ENCODE peak calls at places on chromosomes 16 and 17, in eight cellular contexts. One of them, this sample, is unnamed.

GRCh38 chr16:51154271-51155171 is 3.5 kb upstream of the SALL1 start:
- DNase-seq in stimulated activated CD8-positive, alpha-beta memory T cell treated with anti-CD3 and anti-CD28 coated beads, Interleukin-4, amount 100 ng/mL, for 4 hours: no peak
- DNase-seq in stimulated activated CD4-positive, alpha-beta T cell treated with anti-CD3 and anti-CD28 coated beads, Interleukin-15, amount 100 ng/mL, for 24 hours: no peak
- DNase-seq in hippocampal formation: no peak
- DNase-seq in lung: no peak
- DNase-seq in fibroblast of the aortic adventitia: no peak
- DNase-seq in SHP77: no peak
- DNase-seq in T-helper 1 cell: no peak
- DNase-seq in this sample: no peak

GRCh38 chr17:40561871-40562611 is 3.2 kb downstream of the CCR7 start:
- DNase-seq in lung: no peak
- DNase-seq in stimulated activated CD4-positive, alpha-beta T cell treated with anti-CD3 and anti-CD28 coated beads, Interleukin-15, amount 100 ng/mL, for 24 hours: peak
- DNase-seq in SHP77: no peak
- DNase-seq in stimulated activated CD8-positive, alpha-beta memory T cell treated with anti-CD3 and anti-CD28 coated beads, Interleukin-4, amount 100 ng/mL, for 4 hours: no peak
- DNase-seq in T-helper 1 cell: peak
- DNase-seq in hippocampal formation: no peak
- DNase-seq in fibroblast of the aortic adventitia: no peak
- DNase-seq in this sample: no peak

GRCh38 chr17:74730491-74731346 is 6.3 kb upstream of the RAB37 start:
- DNase-seq in T-helper 1 cell: no peak
- DNase-seq in stimulated activated CD8-positive, alpha-beta memory T cell treated with anti-CD3 and anti-CD28 coated beads, Interleukin-4, amount 100 ng/mL, for 4 hours: peak
- DNase-seq in lung: no peak
- DNase-seq in SHP77: no peak
- DNase-seq in hippocampal formation: no peak
- DNase-seq in stimulated activated CD4-positive, alpha-beta T cell treated with anti-CD3 and anti-CD28 coated beads, Interleukin-15, amount 100 ng/mL, for 24 hours: peak
- DNase-seq in fibroblast of the aortic adventitia: no peak
- DNase-seq in this sample: no peak

GRCh38 chr16:82646504-82646903 is 19.7 kb downstream of the CDH13 start:
- DNase-seq in lung: no peak
- DNase-seq in SHP77: no peak
- DNase-seq in stimulated activated CD8-positive, alpha-beta memory T cell treated with anti-CD3 and anti-CD28 coated beads, Interleukin-4, amount 100 ng/mL, for 4 hours: no peak
- DNase-seq in hippocampal formation: no peak
- DNase-seq in T-helper 1 cell: no peak
- DNase-seq in stimulated activated CD4-positive, alpha-beta T cell treated with anti-CD3 and anti-CD28 coated beads, Interleukin-15, amount 100 ng/mL, for 24 hours: no peak
- DNase-seq in fibroblast of the aortic adventitia: no peak
- DNase-seq in this sample: no peak

GRCh38 chr17:4246674-4247073 is 17.1 kb downstream of the ANKFY1 start:
- DNase-seq in stimulated activated CD4-positive, alpha-beta T cell treated with anti-CD3 and anti-CD28 coated beads, Interleukin-15, amount 100 ng/mL, for 24 hours: no peak
- DNase-seq in SHP77: no peak
- DNase-seq in lung: no peak
- DNase-seq in fibroblast of the aortic adventitia: no peak
- DNase-seq in T-helper 1 cell: no peak
- DNase-seq in hippocampal formation: no peak
- DNase-seq in stimulated activated CD8-positive, alpha-beta memory T cell treated with anti-CD3 and anti-CD28 coated beads, Interleukin-4, amount 100 ng/mL, for 4 hours: no peak
- DNase-seq in this sample: no peak

GRCh38 chr16:24013733-24014645 is 178.2 kb downstream of the PRKCB start:
- DNase-seq in lung: no peak
- DNase-seq in stimulated activated CD8-positive, alpha-beta memory T cell treated with anti-CD3 and anti-CD28 coated beads, Interleukin-4, amount 100 ng/mL, for 4 hours: peak
- DNase-seq in hippocampal formation: no peak
- DNase-seq in fibroblast of the aortic adventitia: no peak
- DNase-seq in SHP77: no peak
- DNase-seq in stimulated activated CD4-positive, alpha-beta T cell treated with anti-CD3 and anti-CD28 coated beads, Interleukin-15, amount 100 ng/mL, for 24 hours: peak
- DNase-seq in T-helper 1 cell: peak
- DNase-seq in this sample: no peak

GRCh38 chr16:46607529-46607928 is 13.7 kb downstream of the SHCBP1 start:
- DNase-seq in stimulated activated CD8-positive, alpha-beta memory T cell treated with anti-CD3 and anti-CD28 coated beads, Interleukin-4, amount 100 ng/mL, for 4 hours: no peak
- DNase-seq in lung: no peak
- DNase-seq in T-helper 1 cell: no peak
- DNase-seq in fibroblast of the aortic adventitia: peak
- DNase-seq in SHP77: peak
- DNase-seq in stimulated activated CD4-positive, alpha-beta T cell treated with anti-CD3 and anti-CD28 coated beads, Interleukin-15, amount 100 ng/mL, for 24 hours: no peak
- DNase-seq in hippocampal formation: peak
- DNase-seq in this sample: no peak

GRCh38 chr17:40402668-40403067 is 15.0 kb downstream of the TOP2A start:
- DNase-seq in stimulated activated CD8-positive, alpha-beta memory T cell treated with anti-CD3 and anti-CD28 coated beads, Interleukin-4, amount 100 ng/mL, for 4 hours: no peak
- DNase-seq in fibroblast of the aortic adventitia: no peak
- DNase-seq in T-helper 1 cell: no peak
- DNase-seq in lung: no peak
- DNase-seq in stimulated activated CD4-positive, alpha-beta T cell treated with anti-CD3 and anti-CD28 coated beads, Interleukin-15, amount 100 ng/mL, for 24 hours: no peak
- DNase-seq in hippocampal formation: no peak
- DNase-seq in SHP77: no peak
- DNase-seq in this sample: no peak

GRCh38 chr17:49312722-49313121 is 49.3 kb downstream of the ZNF652 start:
- DNase-seq in fibroblast of the aortic adventitia: no peak
- DNase-seq in stimulated activated CD4-positive, alpha-beta T cell treated with anti-CD3 and anti-CD28 coated beads, Interleukin-15, amount 100 ng/mL, for 24 hours: no peak
- DNase-seq in T-helper 1 cell: no peak
- DNase-seq in SHP77: no peak
- DNase-seq in stimulated activated CD8-positive, alpha-beta memory T cell treated with anti-CD3 and anti-CD28 coated beads, Interleukin-4, amount 100 ng/mL, for 4 hours: no peak
- DNase-seq in lung: no peak
- DNase-seq in hippocampal formation: no peak
- DNase-seq in this sample: no peak

GRCh38 chr16:70695351-70696070 is 9.7 kb upstream of the MTSS2 start:
- DNase-seq in stimulated activated CD8-positive, alpha-beta memory T cell treated with anti-CD3 and anti-CD28 coated beads, Interleukin-4, amount 100 ng/mL, for 4 hours: no peak
- DNase-seq in hippocampal formation: no peak
- DNase-seq in stimulated activated CD4-positive, alpha-beta T cell treated with anti-CD3 and anti-CD28 coated beads, Interleukin-15, amount 100 ng/mL, for 24 hours: no peak
- DNase-seq in fibroblast of the aortic adventitia: no peak
- DNase-seq in T-helper 1 cell: no peak
- DNase-seq in lung: peak
- DNase-seq in SHP77: peak
- DNase-seq in this sample: no peak

GRCh38 chr16:87210949-87211348 is 106.2 kb downstream of the C16orf95 start:
- DNase-seq in stimulated activated CD4-positive, alpha-beta T cell treated with anti-CD3 and anti-CD28 coated beads, Interleukin-15, amount 100 ng/mL, for 24 hours: no peak
- DNase-seq in stimulated activated CD8-positive, alpha-beta memory T cell treated with anti-CD3 and anti-CD28 coated beads, Interleukin-4, amount 100 ng/mL, for 4 hours: no peak
- DNase-seq in T-helper 1 cell: no peak
- DNase-seq in SHP77: no peak
- DNase-seq in hippocampal formation: no peak
- DNase-seq in lung: no peak
- DNase-seq in fibroblast of the aortic adventitia: peak
- DNase-seq in this sample: no peak

GRCh38 chr17:41322264-41322902 is 6.9 kb upstream of the KRTAP17-1 start:
- DNase-seq in hippocampal formation: no peak
- DNase-seq in stimulated activated CD8-positive, alpha-beta memory T cell treated with anti-CD3 and anti-CD28 coated beads, Interleukin-4, amount 100 ng/mL, for 4 hours: no peak
- DNase-seq in lung: no peak
- DNase-seq in stimulated activated CD4-positive, alpha-beta T cell treated with anti-CD3 and anti-CD28 coated beads, Interleukin-15, amount 100 ng/mL, for 24 hours: no peak
- DNase-seq in fibroblast of the aortic adventitia: peak
- DNase-seq in SHP77: no peak
- DNase-seq in T-helper 1 cell: no peak
- DNase-seq in this sample: no peak

GRCh38 chr16:78163772-78164391 is 64.4 kb downstream of the WWOX start:
- DNase-seq in lung: no peak
- DNase-seq in hippocampal formation: no peak
- DNase-seq in SHP77: no peak
- DNase-seq in fibroblast of the aortic adventitia: no peak
- DNase-seq in stimulated activated CD4-positive, alpha-beta T cell treated with anti-CD3 and anti-CD28 coated beads, Interleukin-15, amount 100 ng/mL, for 24 hours: no peak
- DNase-seq in stimulated activated CD8-positive, alpha-beta memory T cell treated with anti-CD3 and anti-CD28 coated beads, Interleukin-4, amount 100 ng/mL, for 4 hours: no peak
- DNase-seq in T-helper 1 cell: no peak
- DNase-seq in this sample: no peak

GRCh38 chr17:50603340-50603739 is 31.3 kb upstream of the ABCC3 start:
- DNase-seq in hippocampal formation: no peak
- DNase-seq in stimulated activated CD4-positive, alpha-beta T cell treated with anti-CD3 and anti-CD28 coated beads, Interleukin-15, amount 100 ng/mL, for 24 hours: no peak
- DNase-seq in T-helper 1 cell: no peak
- DNase-seq in lung: no peak
- DNase-seq in stimulated activated CD8-positive, alpha-beta memory T cell treated with anti-CD3 and anti-CD28 coated beads, Interleukin-4, amount 100 ng/mL, for 4 hours: no peak
- DNase-seq in SHP77: peak
- DNase-seq in fibroblast of the aortic adventitia: no peak
- DNase-seq in this sample: no peak

GRCh38 chr17:74485841-74486240 is 19.4 kb downstream of the CD300A start:
- DNase-seq in fibroblast of the aortic adventitia: no peak
- DNase-seq in stimulated activated CD4-positive, alpha-beta T cell treated with anti-CD3 and anti-CD28 coated beads, Interleukin-15, amount 100 ng/mL, for 24 hours: no peak
- DNase-seq in stimulated activated CD8-positive, alpha-beta memory T cell treated with anti-CD3 and anti-CD28 coated beads, Interleukin-4, amount 100 ng/mL, for 4 hours: no peak
- DNase-seq in SHP77: no peak
- DNase-seq in hippocampal formation: no peak
- DNase-seq in T-helper 1 cell: no peak
- DNase-seq in lung: no peak
- DNase-seq in this sample: no peak

GRCh38 chr16:57634171-57634570 is 5.7 kb downstream of the ADGRG1 start:
- DNase-seq in stimulated activated CD4-positive, alpha-beta T cell treated with anti-CD3 and anti-CD28 coated beads, Interleukin-15, amount 100 ng/mL, for 24 hours: no peak
- DNase-seq in lung: no peak
- DNase-seq in fibroblast of the aortic adventitia: no peak
- DNase-seq in T-helper 1 cell: no peak
- DNase-seq in stimulated activated CD8-positive, alpha-beta memory T cell treated with anti-CD3 and anti-CD28 coated beads, Interleukin-4, amount 100 ng/mL, for 4 hours: no peak
- DNase-seq in hippocampal formation: no peak
- DNase-seq in SHP77: no peak
- DNase-seq in this sample: no peak

GRCh38 chr17:83199500-83200201 is 120.2 kb downstream of the METRNL start:
- DNase-seq in SHP77: no peak
- DNase-seq in fibroblast of the aortic adventitia: no peak
- DNase-seq in stimulated activated CD8-positive, alpha-beta memory T cell treated with anti-CD3 and anti-CD28 coated beads, Interleukin-4, amount 100 ng/mL, for 4 hours: peak
- DNase-seq in lung: peak
- DNase-seq in T-helper 1 cell: no peak
- DNase-seq in stimulated activated CD4-positive, alpha-beta T cell treated with anti-CD3 and anti-CD28 coated beads, Interleukin-15, amount 100 ng/mL, for 24 hours: peak
- DNase-seq in hippocampal formation: no peak
- DNase-seq in this sample: peak

GRCh38 chr17:3879181-3879580 is 13.7 kb downstream of the CAMKK1 start:
- DNase-seq in stimulated activated CD8-positive, alpha-beta memory T cell treated with anti-CD3 and anti-CD28 coated beads, Interleukin-4, amount 100 ng/mL, for 4 hours: no peak
- DNase-seq in T-helper 1 cell: no peak
- DNase-seq in fibroblast of the aortic adventitia: peak
- DNase-seq in lung: no peak
- DNase-seq in SHP77: peak
- DNase-seq in hippocampal formation: no peak
- DNase-seq in stimulated activated CD4-positive, alpha-beta T cell treated with anti-CD3 and anti-CD28 coated beads, Interleukin-15, amount 100 ng/mL, for 24 hours: no peak
- DNase-seq in this sample: no peak

GRCh38 chr16:67481561-67482259 is 753 bp upstream of the ATP6V0D1 start:
- DNase-seq in hippocampal formation: no peak
- DNase-seq in stimulated activated CD4-positive, alpha-beta T cell treated with anti-CD3 and anti-CD28 coated beads, Interleukin-15, amount 100 ng/mL, for 24 hours: peak
- DNase-seq in lung: peak
- DNase-seq in T-helper 1 cell: peak
- DNase-seq in fibroblast of the aortic adventitia: peak
- DNase-seq in stimulated activated CD8-positive, alpha-beta memory T cell treated with anti-CD3 and anti-CD28 coated beads, Interleukin-4, amount 100 ng/mL, for 4 hours: peak
- DNase-seq in SHP77: peak
- DNase-seq in this sample: no peak

GRCh38 chr17:80637286-80637703 is 92.7 kb downstream of the RPTOR start:
- DNase-seq in stimulated activated CD8-positive, alpha-beta memory T cell treated with anti-CD3 and anti-CD28 coated beads, Interleukin-4, amount 100 ng/mL, for 4 hours: no peak
- DNase-seq in T-helper 1 cell: no peak
- DNase-seq in lung: no peak
- DNase-seq in SHP77: no peak
- DNase-seq in stimulated activated CD4-positive, alpha-beta T cell treated with anti-CD3 and anti-CD28 coated beads, Interleukin-15, amount 100 ng/mL, for 24 hours: no peak
- DNase-seq in hippocampal formation: no peak
- DNase-seq in fibroblast of the aortic adventitia: no peak
- DNase-seq in this sample: no peak

GRCh38 chr17:61551255-61551742 is 39.7 kb downstream of the NACA2 start:
- DNase-seq in hippocampal formation: peak
- DNase-seq in fibroblast of the aortic adventitia: peak
- DNase-seq in SHP77: peak
- DNase-seq in stimulated activated CD8-positive, alpha-beta memory T cell treated with anti-CD3 and anti-CD28 coated beads, Interleukin-4, amount 100 ng/mL, for 4 hours: no peak
- DNase-seq in stimulated activated CD4-positive, alpha-beta T cell treated with anti-CD3 and anti-CD28 coated beads, Interleukin-15, amount 100 ng/mL, for 24 hours: no peak
- DNase-seq in T-helper 1 cell: no peak
- DNase-seq in lung: no peak
- DNase-seq in this sample: no peak

GRCh38 chr16:75306102-75306762 is 54.8 kb upstream of the BCAR1 start:
- DNase-seq in T-helper 1 cell: no peak
- DNase-seq in stimulated activated CD8-positive, alpha-beta memory T cell treated with anti-CD3 and anti-CD28 coated beads, Interleukin-4, amount 100 ng/mL, for 4 hours: no peak
- DNase-seq in hippocampal formation: no peak
- DNase-seq in SHP77: no peak
- DNase-seq in fibroblast of the aortic adventitia: peak
- DNase-seq in stimulated activated CD4-positive, alpha-beta T cell treated with anti-CD3 and anti-CD28 coated beads, Interleukin-15, amount 100 ng/mL, for 24 hours: no peak
- DNase-seq in lung: no peak
- DNase-seq in this sample: no peak

GRCh38 chr16:16025214-16025968 is 76.0 kb downstream of the ABCC1 start:
- DNase-seq in lung: no peak
- DNase-seq in T-helper 1 cell: peak
- DNase-seq in fibroblast of the aortic adventitia: peak
- DNase-seq in stimulated activated CD8-positive, alpha-beta memory T cell treated with anti-CD3 and anti-CD28 coated beads, Interleukin-4, amount 100 ng/mL, for 4 hours: peak
- DNase-seq in SHP77: no peak
- DNase-seq in hippocampal formation: no peak
- DNase-seq in stimulated activated CD4-positive, alpha-beta T cell treated with anti-CD3 and anti-CD28 coated beads, Interleukin-15, amount 100 ng/mL, for 24 hours: peak
- DNase-seq in this sample: no peak

GRCh38 chr16:87288753-87289362 is 28.3 kb downstream of the C16orf95 start:
- DNase-seq in lung: no peak
- DNase-seq in fibroblast of the aortic adventitia: no peak
- DNase-seq in T-helper 1 cell: no peak
- DNase-seq in hippocampal formation: no peak
- DNase-seq in stimulated activated CD4-positive, alpha-beta T cell treated with anti-CD3 and anti-CD28 coated beads, Interleukin-15, amount 100 ng/mL, for 24 hours: no peak
- DNase-seq in stimulated activated CD8-positive, alpha-beta memory T cell treated with anti-CD3 and anti-CD28 coated beads, Interleukin-4, amount 100 ng/mL, for 4 hours: no peak
- DNase-seq in SHP77: no peak
- DNase-seq in this sample: no peak

GRCh38 chr17:40069751-40070643 is 7.2 kb downstream of the THRA start:
- DNase-seq in T-helper 1 cell: no peak
- DNase-seq in lung: no peak
- DNase-seq in hippocampal formation: no peak
- DNase-seq in fibroblast of the aortic adventitia: peak
- DNase-seq in stimulated activated CD4-positive, alpha-beta T cell treated with anti-CD3 and anti-CD28 coated beads, Interleukin-15, amount 100 ng/mL, for 24 hours: peak
- DNase-seq in SHP77: peak
- DNase-seq in stimulated activated CD8-positive, alpha-beta memory T cell treated with anti-CD3 and anti-CD28 coated beads, Interleukin-4, amount 100 ng/mL, for 4 hours: no peak
- DNase-seq in this sample: no peak

GRCh38 chr16:67884684-67885083 is at the start of gene NRN1L:
- DNase-seq in hippocampal formation: peak
- DNase-seq in fibroblast of the aortic adventitia: peak
- DNase-seq in T-helper 1 cell: no peak
- DNase-seq in stimulated activated CD4-positive, alpha-beta T cell treated with anti-CD3 and anti-CD28 coated beads, Interleukin-15, amount 100 ng/mL, for 24 hours: no peak
- DNase-seq in SHP77: peak
- DNase-seq in stimulated activated CD8-positive, alpha-beta memory T cell treated with anti-CD3 and anti-CD28 coated beads, Interleukin-4, amount 100 ng/mL, for 4 hours: no peak
- DNase-seq in lung: peak
- DNase-seq in this sample: peak

GRCh38 chr16:89020068-89020924 is 43.3 kb upstream of the CBFA2T3 start:
- DNase-seq in lung: no peak
- DNase-seq in stimulated activated CD4-positive, alpha-beta T cell treated with anti-CD3 and anti-CD28 coated beads, Interleukin-15, amount 100 ng/mL, for 24 hours: peak
- DNase-seq in SHP77: no peak
- DNase-seq in stimulated activated CD8-positive, alpha-beta memory T cell treated with anti-CD3 and anti-CD28 coated beads, Interleukin-4, amount 100 ng/mL, for 4 hours: no peak
- DNase-seq in hippocampal formation: no peak
- DNase-seq in T-helper 1 cell: no peak
- DNase-seq in fibroblast of the aortic adventitia: no peak
- DNase-seq in this sample: no peak

GRCh38 chr17:9432121-9432866 is 143.3 kb downstream of the STX8 start:
- DNase-seq in lung: no peak
- DNase-seq in stimulated activated CD8-positive, alpha-beta memory T cell treated with anti-CD3 and anti-CD28 coated beads, Interleukin-4, amount 100 ng/mL, for 4 hours: no peak
- DNase-seq in T-helper 1 cell: no peak
- DNase-seq in fibroblast of the aortic adventitia: no peak
- DNase-seq in hippocampal formation: no peak
- DNase-seq in stimulated activated CD4-positive, alpha-beta T cell treated with anti-CD3 and anti-CD28 coated beads, Interleukin-15, amount 100 ng/mL, for 24 hours: no peak
- DNase-seq in SHP77: no peak
- DNase-seq in this sample: no peak

GRCh38 chr17:63783522-63783921 is 9.6 kb downstream of the DDX42 start:
- DNase-seq in fibroblast of the aortic adventitia: no peak
- DNase-seq in stimulated activated CD4-positive, alpha-beta T cell treated with anti-CD3 and anti-CD28 coated beads, Interleukin-15, amount 100 ng/mL, for 24 hours: no peak
- DNase-seq in hippocampal formation: no peak
- DNase-seq in lung: no peak
- DNase-seq in SHP77: no peak
- DNase-seq in T-helper 1 cell: no peak
- DNase-seq in stimulated activated CD8-positive, alpha-beta memory T cell treated with anti-CD3 and anti-CD28 coated beads, Interleukin-4, amount 100 ng/mL, for 4 hours: no peak
- DNase-seq in this sample: no peak

GRCh38 chr16:80718480-80719220 is 85.7 kb downstream of the CDYL2 start:
- DNase-seq in fibroblast of the aortic adventitia: peak
- DNase-seq in hippocampal formation: no peak
- DNase-seq in lung: no peak
- DNase-seq in T-helper 1 cell: no peak
- DNase-seq in stimulated activated CD8-positive, alpha-beta memory T cell treated with anti-CD3 and anti-CD28 coated beads, Interleukin-4, amount 100 ng/mL, for 4 hours: no peak
- DNase-seq in SHP77: peak
- DNase-seq in stimulated activated CD4-positive, alpha-beta T cell treated with anti-CD3 and anti-CD28 coated beads, Interleukin-15, amount 100 ng/mL, for 24 hours: no peak
- DNase-seq in this sample: no peak

GRCh38 chr17:34413443-34414076 is 50.5 kb upstream of the CCL1 start:
- DNase-seq in stimulated activated CD8-positive, alpha-beta memory T cell treated with anti-CD3 and anti-CD28 coated beads, Interleukin-4, amount 100 ng/mL, for 4 hours: no peak
- DNase-seq in T-helper 1 cell: no peak
- DNase-seq in lung: no peak
- DNase-seq in SHP77: no peak
- DNase-seq in hippocampal formation: no peak
- DNase-seq in stimulated activated CD4-positive, alpha-beta T cell treated with anti-CD3 and anti-CD28 coated beads, Interleukin-15, amount 100 ng/mL, for 24 hours: no peak
- DNase-seq in fibroblast of the aortic adventitia: peak
- DNase-seq in this sample: no peak

GRCh38 chr17:40304464-40304863 is 4.5 kb upstream of the RARA start:
- DNase-seq in stimulated activated CD8-positive, alpha-beta memory T cell treated with anti-CD3 and anti-CD28 coated beads, Interleukin-4, amount 100 ng/mL, for 4 hours: no peak
- DNase-seq in hippocampal formation: no peak
- DNase-seq in stimulated activated CD4-positive, alpha-beta T cell treated with anti-CD3 and anti-CD28 coated beads, Interleukin-15, amount 100 ng/mL, for 24 hours: no peak
- DNase-seq in SHP77: no peak
- DNase-seq in fibroblast of the aortic adventitia: peak
- DNase-seq in lung: no peak
- DNase-seq in T-helper 1 cell: no peak
- DNase-seq in this sample: no peak

GRCh38 chr17:17362531-17362930 is 59.4 kb downstream of the NT5M start:
- DNase-seq in T-helper 1 cell: no peak
- DNase-seq in stimulated activated CD8-positive, alpha-beta memory T cell treated with anti-CD3 and anti-CD28 coated beads, Interleukin-4, amount 100 ng/mL, for 4 hours: no peak
- DNase-seq in stimulated activated CD4-positive, alpha-beta T cell treated with anti-CD3 and anti-CD28 coated beads, Interleukin-15, amount 100 ng/mL, for 24 hours: no peak
- DNase-seq in SHP77: no peak
- DNase-seq in fibroblast of the aortic adventitia: no peak
- DNase-seq in lung: no peak
- DNase-seq in hippocampal formation: no peak
- DNase-seq in this sample: no peak

This sample was measured in omental fat pad.